ENCODE peak calls at places on chromosomes 3 and 15, in five cellular contexts. Q is AG09319, A is HepG2, I is iPS DF 6.9, E is kidney. C is an unnamed sample.

GRCh38 chr15:61275901-61276300 is 46.8 kb upstream of the RORA start:
- DNase-seq in Q (no peak), A (no peak), I (no peak), E (no peak), C (no peak)

GRCh38 chr3:111236833-111237713 is 165.5 kb downstream of the NECTIN3 start:
- DNase-seq in Q (no peak), A (no peak), I (no peak), E (no peak), C (no peak)

GRCh38 chr15:71124937-71125755 is 9.9 kb downstream of the THSD4 start:
- DNase-seq in Q (no peak), A (no peak), I (no peak), E (no peak), C (no peak)

GRCh38 chr15:67097893-67098740 is 32.7 kb downstream of the SMAD3 start:
- DNase-seq in Q (peak; percentile 90), A (no peak), I (no peak), E (no peak), C (no peak)

GRCh38 chr15:38554354-38554753 is 10.3 kb downstream of the RASGRP1 start:
- DNase-seq in Q (no peak), A (no peak), I (no peak), E (no peak), C (no peak)

GRCh38 chr3:12984023-12984823 is 89.0 kb downstream of the IQSEC1 start:
- DNase-seq in Q (peak; percentile 30), A (peak; percentile 79), I (no peak), E (no peak), C (no peak)

GRCh38 chr3:170417090-170417489 is 1.6 kb upstream of the CLDN11 start:
- DNase-seq in Q (no peak), A (no peak), I (no peak), E (no peak), C (no peak)

GRCh38 chr3:105781871-105782270 is 86.9 kb downstream of the CBLB start:
- DNase-seq in Q (no peak), A (no peak), I (no peak), E (no peak), C (no peak)

GRCh38 chr15:51759557-51760070 is 8.2 kb downstream of the TMOD2 start:
- DNase-seq in Q (peak; percentile 93), A (peak; percentile 6), I (no peak), E (no peak), C (no peak)

GRCh38 chr3:149555941-149556340 is 81.4 kb downstream of the TM4SF4 start:
- DNase-seq in Q (no peak), A (no peak), I (no peak), E (no peak), C (no peak)

GRCh38 chr3:154060606-154061380 is 60.4 kb upstream of the ARHGEF26 start:
- DNase-seq in Q (peak; percentile 51), A (no peak), I (no peak), E (no peak), C (no peak)

GRCh38 chr3:73602171-73602570 is 22.6 kb downstream of the PDZRN3 start:
- DNase-seq in Q (peak; percentile 54), A (no peak), I (no peak), E (no peak), C (no peak)

GRCh38 chr3:188839187-188839695 is 332.5 kb upstream of the TPRG1 start:
- DNase-seq in Q (no peak), A (peak; percentile 98), I (no peak), E (no peak), C (no peak)

GRCh38 chr3:102307442-102307841 is 127.4 kb upstream of the ZPLD1 start:
- DNase-seq in Q (no peak), A (no peak), I (no peak), E (no peak), C (no peak)

GRCh38 chr3:194758716-194759115 is 73.0 kb downstream of the FAM43A start:
- DNase-seq in Q (no peak), A (no peak), I (no peak), E (no peak), C (no peak)

GRCh38 chr15:23823508-23823907 is 136.4 kb upstream of the NDN start:
- DNase-seq in Q (no peak), A (peak; percentile 29), I (peak; percentile 9), E (no peak), C (no peak)

GRCh38 chr3:169871129-169871886 is 1.6 kb upstream of the LRRC31 start:
- DNase-seq in Q (no peak), A (no peak), I (no peak), E (no peak), C (no peak)

C was measured in chondrocyte.